ENCODE peak calls at places on chromosomes 2 and 18, in eight cellular contexts. W is CD8-positive, alpha-beta T cell; I is islet precursor cell; N is neural crest cell; E is DMS153; H is bronchial epithelial cell; S is HS-5; L is kidney tubule cell. O is an unnamed sample.

GRCh38 chr2:101076581-101076980 is 74.5 kb downstream of the RPL31 start:
- DNase-seq in I (no peak), W (no peak), E (no peak), H (no peak), N (no peak), L (no peak), S (no peak), O (no peak)

GRCh38 chr2:158968396-158969161 is at the start of gene TANC1:
- DNase-seq in L (peak), S (peak), W (peak), N (peak), H (peak), I (peak), E (peak), O (no peak)

GRCh38 chr2:50347355-50348044 is 684.4 kb downstream of the NRXN1 start:
- DNase-seq in W (no peak), N (peak), L (peak), S (peak), H (no peak), I (peak), E (no peak), O (no peak)

GRCh38 chr2:97751752-97752151 is 38.4 kb downstream of the ZAP70 start:
- DNase-seq in I (peak), H (no peak), S (no peak), E (peak), L (peak), W (no peak), N (no peak), O (no peak)

GRCh38 chr2:215609089-215610032 is 173.5 kb upstream of the FN1 start:
- DNase-seq in W (no peak), E (no peak), S (no peak), L (peak), I (peak), N (no peak), H (peak), O (no peak)

GRCh38 chr18:26941608-26942007 is 76.1 kb upstream of the AQP4 start:
- DNase-seq in L (no peak), S (no peak), W (no peak), I (no peak), N (no peak), H (peak), E (no peak), O (no peak)

GRCh38 chr2:42636956-42637355 is 68.5 kb downstream of the MTA3 start:
- DNase-seq in I (no peak), E (no peak), H (no peak), L (no peak), W (no peak), S (no peak), N (no peak), O (no peak)

GRCh38 chr2:219165058-219165930 is 4.5 kb downstream of the SLC23A3 start:
- DNase-seq in W (no peak), I (no peak), S (no peak), N (no peak), L (no peak), H (no peak), E (no peak), O (no peak)

GRCh38 chr2:236472711-236473495 is 96.7 kb upstream of the ACKR3 start:
- DNase-seq in N (no peak), E (no peak), I (no peak), S (no peak), H (no peak), W (no peak), L (no peak), O (no peak)

GRCh38 chr2:147789720-147790119 is 55.1 kb upstream of the ACVR2A start:
- DNase-seq in H (peak), W (no peak), L (no peak), N (no peak), E (no peak), I (no peak), S (peak), O (no peak)

GRCh38 chr2:239893236-239893515 is 132.0 kb downstream of the NDUFA10 start:
- DNase-seq in L (no peak), I (peak), E (no peak), S (no peak), H (no peak), N (no peak), W (peak), O (no peak)

GRCh38 chr2:151627368-151627767 is 106.9 kb downstream of the NEB start:
- DNase-seq in S (no peak), W (no peak), I (no peak), N (no peak), L (peak), H (peak), E (no peak), O (no peak)

GRCh38 chr2:58842501-58843144 is 601.5 kb upstream of the FANCL start:
- DNase-seq in H (no peak), E (no peak), I (no peak), S (no peak), L (no peak), W (no peak), N (no peak), O (no peak)

GRCh38 chr18:79493211-79493800 is 97.6 kb downstream of the NFATC1 start:
- DNase-seq in I (peak), H (no peak), E (no peak), N (no peak), L (no peak), W (no peak), S (no peak), O (no peak)

GRCh38 chr2:72236445-72237067 is 88.9 kb upstream of the CYP26B1 start:
- DNase-seq in W (no peak), S (peak), E (no peak), N (no peak), L (peak), H (peak), I (no peak), O (peak)

GRCh38 chr2:74489906-74490305 is 7.0 kb downstream of the TTC31 start:
- DNase-seq in W (no peak), I (no peak), S (no peak), L (no peak), N (no peak), E (no peak), H (no peak), O (no peak)

GRCh38 chr2:214671330-214671850 is 138.1 kb downstream of the BARD1 start:
- DNase-seq in N (no peak), W (no peak), L (no peak), S (no peak), H (no peak), I (no peak), E (no peak), O (no peak)

GRCh38 chr2:151350579-151351195 is 6.7 kb upstream of the TNFAIP6 start:
- DNase-seq in H (no peak), I (no peak), S (no peak), L (no peak), W (no peak), N (no peak), E (no peak), O (no peak)

GRCh38 chr18:3664563-3665178 is 214.7 kb downstream of the TGIF1 start:
- DNase-seq in E (no peak), N (peak), I (peak), S (no peak), H (peak), W (no peak), L (no peak), O (no peak)

GRCh38 chr18:46761054-46761769 is 4.4 kb upstream of the ST8SIA5 start:
- DNase-seq in I (no peak), S (no peak), E (peak), W (no peak), L (no peak), H (no peak), N (no peak), O (no peak)

GRCh38 chr18:12271376-12272235 is 17.4 kb downstream of the CIDEA start:
- DNase-seq in S (peak), N (peak), L (peak), I (peak), E (no peak), W (peak), H (peak), O (no peak)